ENCODE peak calls at places on chromosomes 2 and 18, in five cellular contexts. V, H, M, B and C are unnamed samples.

GRCh38 chr2:228590681-228591080 is 409.2 kb upstream of the SPHKAP start:
- DNase-seq in V (no peak), H (no peak), M (no peak), B (no peak), C (no peak)

GRCh38 chr2:84901593-84902120 is 3.8 kb upstream of the TMSB10 start:
- DNase-seq in V (no peak), H (peak), M (no peak), B (peak), C (peak)

GRCh38 chr2:56191617-56192016 is 7.8 kb downstream of the CCDC85A start:
- DNase-seq in V (no peak), H (peak), M (no peak), B (peak), C (no peak)

GRCh38 chr2:636649-637405 is 40.4 kb downstream of the TMEM18 start:
- DNase-seq in V (peak), H (peak), M (peak), B (peak), C (peak)

GRCh38 chr2:159138642-159139182 is 147.8 kb downstream of the WDSUB1 start:
- DNase-seq in V (no peak), H (no peak), M (no peak), B (no peak), C (no peak)

GRCh38 chr2:189437931-189438330 is 3.3 kb upstream of the WDR75 start:
- DNase-seq in V (no peak), H (no peak), M (no peak), B (no peak), C (no peak)

GRCh38 chr2:112958428-112959108 is 19.2 kb upstream of the IL36G start:
- DNase-seq in V (peak), H (peak), M (no peak), B (peak), C (peak)

GRCh38 chr18:50729986-50730385 is 89.8 kb downstream of the MRO start:
- DNase-seq in V (no peak), H (no peak), M (no peak), B (no peak), C (no peak)

GRCh38 chr18:51275712-51276473 is 78.4 kb upstream of the MEX3C start:
- DNase-seq in V (no peak), H (peak), M (no peak), B (peak), C (peak)

GRCh38 chr18:36212978-36213303 is 25.6 kb downstream of the MOCOS start:
- DNase-seq in V (no peak), H (no peak), M (no peak), B (no peak), C (no peak)

GRCh38 chr18:44518666-44519065 is 162.0 kb upstream of the SETBP1 start:
- DNase-seq in V (no peak), H (peak), M (no peak), B (no peak), C (no peak)

GRCh38 chr2:203532957-203533695 is 2.0 kb downstream of the RAPH1 start:
- DNase-seq in V (no peak), H (peak), M (no peak), B (peak), C (no peak)

GRCh38 chr2:16397681-16398475 is 267.8 kb downstream of the CYRIA start:
- DNase-seq in V (no peak), H (no peak), M (no peak), B (no peak), C (no peak)

GRCh38 chr2:66581461-66582363 is 146.8 kb downstream of the MEIS1 start:
- DNase-seq in V (no peak), H (peak), M (no peak), B (peak), C (no peak)

GRCh38 chr2:25340340-25340886 is 1.3 kb downstream of the DNMT3A start:
- DNase-seq in V (no peak), H (peak), M (no peak), B (no peak), C (no peak)

GRCh38 chr18:34661464-34662087 is 48.5 kb upstream of the DTNA start:
- DNase-seq in V (no peak), H (peak), M (no peak), B (peak), C (peak)

GRCh38 chr18:75638223-75638596 is 210.7 kb upstream of the SMIM21 start:
- DNase-seq in V (no peak), H (peak), M (no peak), B (peak), C (no peak)

GRCh38 chr2:45008296-45009129 is 739 bp downstream of the SIX2 start:
- DNase-seq in V (no peak), H (peak), M (no peak), B (no peak), C (no peak)

GRCh38 chr2:8310557-8311455 is 371.1 kb upstream of the ID2 start:
- DNase-seq in V (no peak), H (no peak), M (peak), B (no peak), C (no peak)

GRCh38 chr2:186059096-186059495 is 320.5 kb downstream of the FSIP2 start:
- DNase-seq in V (no peak), H (peak), M (no peak), B (peak), C (no peak)

GRCh38 chr2:201643216-201643651 is at the start of gene TMEM237:
- DNase-seq in V (no peak), H (peak), M (peak), B (peak), C (no peak)

GRCh38 chr18:59902180-59902992 is 2.6 kb downstream of the PMAIP1 start:
- DNase-seq in V (no peak), H (no peak), M (no peak), B (peak), C (no peak)